ENCODE peak calls at places on chromosomes 11 and 22, in five cellular contexts. W is mammary epithelial cell, D is MM.1S, K is H1, A is PC-9. M is an unnamed sample.

GRCh38 chr22:23269441-23270211 is 89.3 kb downstream of the BCR start:
- DNase-seq in K (peak), D (no peak), W (no peak), A (no peak), M (no peak)

GRCh38 chr11:13772223-13773046 is 104.0 kb downstream of the FAR1 start:
- DNase-seq in A (peak), W (peak), K (peak), D (peak), M (peak)

GRCh38 chr22:48629631-48630443 is 1197.8 kb downstream of the BRD1 start:
- DNase-seq in A (no peak), W (no peak), D (no peak), K (no peak), M (no peak)

GRCh38 chr11:106959386-106959785 is 58.9 kb downstream of the GUCY1A2 start:
- DNase-seq in D (no peak), A (no peak), K (no peak), W (no peak), M (no peak)

GRCh38 chr11:58968251-58968711 is 29.0 kb downstream of the GLYATL1 start:
- DNase-seq in W (peak), D (no peak), K (no peak), A (no peak), M (no peak)

GRCh38 chr11:60336767-60337391 is 9.8 kb downstream of the MS4A6E start:
- DNase-seq in D (no peak), W (no peak), K (no peak), A (no peak), M (no peak)

GRCh38 chr11:72732329-72732728 is 19.9 kb downstream of the ARAP1 start:
- DNase-seq in A (no peak), D (no peak), K (no peak), W (no peak), M (no peak)

GRCh38 chr11:120096326-120096725 is 41.6 kb downstream of the TRIM29 start:
- DNase-seq in D (no peak), K (no peak), A (no peak), W (no peak), M (no peak)

GRCh38 chr11:114208371-114208770 is 87.8 kb upstream of the NNMT start:
- DNase-seq in A (no peak), W (no peak), D (no peak), K (no peak), M (no peak)

DNA sequence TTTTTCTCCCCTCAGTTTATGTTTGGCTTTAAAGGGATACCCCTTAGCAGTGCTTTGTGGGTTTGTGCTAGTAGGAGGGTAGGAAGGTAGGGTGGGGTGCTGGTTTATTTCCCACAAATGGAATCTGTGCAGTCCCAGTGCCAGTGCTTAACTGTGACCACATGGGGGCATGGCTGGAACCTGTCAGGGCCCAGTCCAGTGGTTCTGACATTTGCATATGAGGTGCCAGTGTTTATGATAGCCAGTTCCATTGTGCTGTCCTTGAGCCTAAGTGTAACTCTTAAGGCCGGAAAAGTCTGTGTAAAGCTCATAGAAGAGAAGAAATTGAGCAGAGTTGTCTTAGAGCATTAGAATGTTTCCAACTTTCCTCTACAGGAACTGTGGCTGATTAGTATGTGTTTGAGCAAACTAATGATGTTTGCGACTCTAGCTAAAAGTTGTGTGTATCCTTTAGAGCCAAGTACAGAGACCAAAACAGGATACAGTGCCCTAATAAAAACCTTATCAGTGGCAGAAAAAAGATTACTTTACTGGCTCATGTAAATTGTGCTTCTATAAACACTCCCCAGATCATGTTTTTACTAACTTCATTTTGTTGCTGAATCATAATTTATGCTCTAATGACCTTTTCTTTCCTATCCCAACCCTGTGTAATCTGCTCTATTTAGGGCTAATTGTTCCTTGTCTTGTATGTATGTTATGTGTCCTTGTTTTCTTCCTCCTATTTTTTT is 38.1 kb downstream of the DIXDC1 start:
- DNase-seq in K (no peak), A (no peak), W (no peak), D (no peak), M (no peak)
- TF ChIP-seq CTCF in K (no peak), A (no peak), W (peak), D (peak), M (no peak)

DNA sequence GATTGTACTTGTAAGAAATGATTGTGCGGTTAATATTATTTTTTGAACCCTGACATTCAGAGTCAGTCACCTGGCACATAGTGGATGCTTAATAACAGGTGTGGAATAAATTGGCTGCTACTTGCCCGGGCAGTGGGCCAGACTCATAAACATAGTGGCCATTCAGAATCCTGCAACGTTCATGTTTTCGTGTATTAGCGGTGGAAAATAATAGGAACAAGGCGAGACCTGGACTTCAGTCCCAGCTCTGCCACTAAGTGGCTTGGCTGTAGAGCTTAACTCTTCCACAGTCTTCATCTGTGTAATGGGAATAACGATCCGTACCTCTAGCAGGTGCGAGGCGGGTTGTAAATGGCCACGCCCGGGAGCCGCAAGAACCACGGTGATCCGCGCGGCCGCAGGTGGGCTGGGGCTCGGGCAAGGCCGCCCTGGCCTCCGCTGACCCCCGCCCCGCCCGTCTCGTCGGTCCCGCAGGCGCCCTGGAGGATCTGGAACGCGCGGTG is 761 bp upstream of the TMEM25 start:
- DNase-seq in W (peak), D (no peak), A (no peak), K (peak), M (no peak)
- H2AFZ ChIP-seq in W (peak), D (peak), A (peak), K (no peak), M (peak)

GRCh38 chr11:77064648-77065217 is 2.0 kb upstream of the CAPN5 start:
- DNase-seq in W (no peak), D (no peak), A (no peak), K (no peak), M (no peak)

GRCh38 chr11:77068461-77069335 is 1.9 kb downstream of the CAPN5 start:
- DNase-seq in K (no peak), D (no peak), W (no peak), A (no peak), M (no peak)

GRCh38 chr11:77065878-77066228 is 918 bp upstream of the CAPN5 start:
- DNase-seq in W (no peak), D (no peak), K (no peak), A (no peak), M (peak)

GRCh38 chr11:77067776-77068460 is 1.1 kb downstream of the CAPN5 start:
- DNase-seq in W (no peak), K (no peak), A (no peak), D (no peak), M (no peak)

GRCh38 chr11:77066229-77067023 is at the start of gene CAPN5:
- DNase-seq in D (peak), A (peak), K (peak), W (peak), M (peak)
- TF ChIP-seq CTCF in D (peak), A (peak), K (peak), W (no peak), M (peak)

GRCh38 chr11:110972640-110973039 is 260.4 kb upstream of the ARHGAP20 start:
- DNase-seq in A (peak), D (no peak), K (no peak), W (peak), M (peak)
- H2AFZ ChIP-seq in A (peak), D (no peak), K (peak), W (no peak), M (peak)

GRCh38 chr11:117098269-117099231 is at the start of gene SIK3:
- DNase-seq in K (peak), A (peak), W (peak), D (peak), M (peak)
- TF ChIP-seq CTCF in K (no peak), A (peak), W (peak), D (peak), M (no peak)

GRCh38 chr11:5989203-5989602 is 2.4 kb upstream of the OR52L1 start:
- DNase-seq in A (no peak), D (no peak), W (no peak), K (no peak), M (no peak)

GRCh38 chr11:5992150-5992549 is 5.4 kb upstream of the OR52L1 start:
- DNase-seq in K (no peak), A (no peak), D (no peak), W (no peak), M (no peak)

GRCh38 chr11:5994791-5995190 is 8.0 kb upstream of the OR52L1 start:
- DNase-seq in W (no peak), K (no peak), D (no peak), A (no peak), M (no peak)

GRCh38 chr11:5986885-5987284 is at the start of gene OR52L1:
- DNase-seq in K (no peak), A (no peak), W (no peak), D (no peak), M (no peak)

GRCh38 chr11:5992604-5993251 is 5.9 kb upstream of the OR52L1 start:
- DNase-seq in K (no peak), W (peak), D (peak), A (no peak), M (no peak)
- H2AFZ ChIP-seq in K (no peak), W (no peak), D (no peak), A (no peak), M (no peak)